ENCODE peak calls at places on chromosomes 5 and 9, in five cellular contexts. One of them, this sample, is unnamed.

GRCh38 chr5:142108432-142109355 is at the start of gene NDFIP1:
- DNase-seq in Peyer's patch: peak; percentile 93
- DNase-seq in ovary: peak; percentile 84
- DNase-seq in breast epithelium: peak; percentile 83
- DNase-seq in PC-3: peak; percentile 77
- DNase-seq in this sample: peak; percentile 92

GRCh38 chr9:126702501-126703329 is 89.0 kb downstream of the LMX1B start:
- DNase-seq in breast epithelium: peak; percentile 54
- DNase-seq in Peyer's patch: no peak
- DNase-seq in ovary: no peak
- DNase-seq in PC-3: no peak
- DNase-seq in this sample: peak; percentile 88

GRCh38 chr5:172740483-172741205 is 30.4 kb downstream of the DUSP1 start:
- DNase-seq in PC-3: peak; percentile 66
- DNase-seq in ovary: no peak
- DNase-seq in breast epithelium: peak; percentile 74
- DNase-seq in Peyer's patch: no peak
- DNase-seq in this sample: peak; percentile 66

GRCh38 chr9:90894956-90895687 is 93.5 kb downstream of the SYK start:
- DNase-seq in PC-3: peak; percentile 18
- DNase-seq in ovary: no peak
- DNase-seq in Peyer's patch: no peak
- DNase-seq in breast epithelium: no peak
- DNase-seq in this sample: no peak

GRCh38 chr5:115859378-115859777 is 17.6 kb downstream of the AP3S1 start:
- DNase-seq in breast epithelium: no peak
- DNase-seq in Peyer's patch: no peak
- DNase-seq in PC-3: no peak
- DNase-seq in ovary: no peak
- DNase-seq in this sample: no peak

GRCh38 chr5:44809215-44809955 is 638 bp downstream of the MRPS30 start:
- DNase-seq in Peyer's patch: peak; percentile 76
- DNase-seq in breast epithelium: peak; percentile 54
- DNase-seq in PC-3: peak; percentile 75
- DNase-seq in ovary: peak; percentile 38
- DNase-seq in this sample: peak; percentile 91

GRCh38 chr5:103031607-103032006 is 88.3 kb downstream of the GIN1 start:
- DNase-seq in breast epithelium: no peak
- DNase-seq in PC-3: peak; percentile 51
- DNase-seq in Peyer's patch: no peak
- DNase-seq in ovary: no peak
- DNase-seq in this sample: no peak

GRCh38 chr5:112951124-112951702 is 25.4 kb upstream of the DCP2 start:
- DNase-seq in Peyer's patch: no peak
- DNase-seq in breast epithelium: no peak
- DNase-seq in ovary: no peak
- DNase-seq in PC-3: no peak
- DNase-seq in this sample: no peak

GRCh38 chr5:123116063-123116462 is 27.0 kb downstream of the PRDM6 start:
- DNase-seq in breast epithelium: no peak
- DNase-seq in PC-3: no peak
- DNase-seq in Peyer's patch: no peak
- DNase-seq in ovary: no peak
- DNase-seq in this sample: no peak

GRCh38 chr5:154285661-154286408 is 95.3 kb downstream of the GALNT10 start:
- DNase-seq in ovary: no peak
- DNase-seq in PC-3: peak; percentile 78
- DNase-seq in Peyer's patch: no peak
- DNase-seq in breast epithelium: no peak
- DNase-seq in this sample: no peak

GRCh38 chr5:150077060-150077459 is 9.3 kb downstream of the CSF1R start:
- DNase-seq in breast epithelium: no peak
- DNase-seq in Peyer's patch: no peak
- DNase-seq in PC-3: no peak
- DNase-seq in ovary: no peak
- DNase-seq in this sample: no peak

GRCh38 chr5:158084292-158084691 is 225.3 kb upstream of the CLINT1 start:
- DNase-seq in breast epithelium: no peak
- DNase-seq in Peyer's patch: no peak
- DNase-seq in PC-3: no peak
- DNase-seq in ovary: no peak
- DNase-seq in this sample: no peak

GRCh38 chr5:35853652-35854051 is 3.0 kb upstream of the IL7R start:
- DNase-seq in breast epithelium: no peak
- DNase-seq in PC-3: no peak
- DNase-seq in Peyer's patch: no peak
- DNase-seq in ovary: peak; percentile 23
- DNase-seq in this sample: peak; percentile 52

GRCh38 chr5:31317642-31318041 is 124.2 kb downstream of the CDH6 start:
- DNase-seq in ovary: no peak
- DNase-seq in breast epithelium: no peak
- DNase-seq in PC-3: no peak
- DNase-seq in Peyer's patch: no peak
- DNase-seq in this sample: peak; percentile 3

GRCh38 chr9:89523948-89524347 is 26.0 kb upstream of the SEMA4D start:
- DNase-seq in Peyer's patch: no peak
- DNase-seq in PC-3: no peak
- DNase-seq in breast epithelium: no peak
- DNase-seq in ovary: no peak
- DNase-seq in this sample: no peak

GRCh38 chr9:96867282-96867814 is 13.0 kb upstream of the ZNF782 start:
- DNase-seq in breast epithelium: no peak
- DNase-seq in PC-3: no peak
- DNase-seq in ovary: no peak
- DNase-seq in Peyer's patch: no peak
- DNase-seq in this sample: no peak

GRCh38 chr9:114244570-114244969 is 78.3 kb upstream of the ORM1 start:
- DNase-seq in Peyer's patch: no peak
- DNase-seq in PC-3: no peak
- DNase-seq in breast epithelium: no peak
- DNase-seq in ovary: no peak
- DNase-seq in this sample: no peak

GRCh38 chr5:41925555-41925946 is 470 bp downstream of the FBXO4 start:
- DNase-seq in Peyer's patch: no peak
- DNase-seq in breast epithelium: no peak
- DNase-seq in PC-3: peak; percentile 58
- DNase-seq in ovary: peak; percentile 58
- DNase-seq in this sample: peak; percentile 20

GRCh38 chr5:53965459-53965858 is 344.9 kb downstream of the ARL15 start:
- DNase-seq in Peyer's patch: no peak
- DNase-seq in breast epithelium: no peak
- DNase-seq in PC-3: no peak
- DNase-seq in ovary: no peak
- DNase-seq in this sample: no peak

GRCh38 chr5:127089206-127089605 is 15.9 kb upstream of the C5orf63 start:
- DNase-seq in PC-3: no peak
- DNase-seq in ovary: no peak
- DNase-seq in breast epithelium: no peak
- DNase-seq in Peyer's patch: no peak
- DNase-seq in this sample: no peak

GRCh38 chr5:69202497-69202896 is 13.1 kb downstream of the CENPH start:
- DNase-seq in PC-3: no peak
- DNase-seq in Peyer's patch: no peak
- DNase-seq in breast epithelium: no peak
- DNase-seq in ovary: no peak
- DNase-seq in this sample: no peak

GRCh38 chr5:172846677-172847076 is 12.6 kb downstream of the ERGIC1 start:
- DNase-seq in PC-3: no peak
- DNase-seq in ovary: no peak
- DNase-seq in breast epithelium: no peak
- DNase-seq in Peyer's patch: no peak
- DNase-seq in this sample: no peak

GRCh38 chr9:12808569-12808968 is 33.7 kb downstream of the LURAP1L start:
- DNase-seq in breast epithelium: no peak
- DNase-seq in PC-3: no peak
- DNase-seq in ovary: no peak
- DNase-seq in Peyer's patch: no peak
- DNase-seq in this sample: no peak

GRCh38 chr5:143659614-143660238 is 152.2 kb upstream of the HMHB1 start:
- DNase-seq in ovary: no peak
- DNase-seq in Peyer's patch: no peak
- DNase-seq in PC-3: peak; percentile 79
- DNase-seq in breast epithelium: no peak
- DNase-seq in this sample: no peak

GRCh38 chr5:24905123-24905522 is 260.3 kb upstream of the CDH10 start:
- DNase-seq in ovary: no peak
- DNase-seq in breast epithelium: no peak
- DNase-seq in Peyer's patch: no peak
- DNase-seq in PC-3: peak; percentile 56
- DNase-seq in this sample: no peak

GRCh38 chr9:35814106-35814840 is 569 bp downstream of the HINT2 start:
- DNase-seq in ovary: peak; percentile 73
- DNase-seq in Peyer's patch: peak; percentile 74
- DNase-seq in PC-3: peak; percentile 30
- DNase-seq in breast epithelium: peak; percentile 70
- DNase-seq in this sample: no peak

GRCh38 chr9:71941060-71941568 is 29.7 kb downstream of the C9orf85 start:
- DNase-seq in PC-3: peak; percentile 19
- DNase-seq in Peyer's patch: no peak
- DNase-seq in breast epithelium: no peak
- DNase-seq in ovary: no peak
- DNase-seq in this sample: no peak

GRCh38 chr9:135804588-135805421 is 102.5 kb downstream of the CAMSAP1 start:
- DNase-seq in breast epithelium: no peak
- DNase-seq in PC-3: no peak
- DNase-seq in Peyer's patch: no peak
- DNase-seq in ovary: no peak
- DNase-seq in this sample: peak; percentile 59

GRCh38 chr5:32099486-32100035 is 74.6 kb downstream of the GOLPH3 start:
- DNase-seq in Peyer's patch: no peak
- DNase-seq in ovary: no peak
- DNase-seq in PC-3: no peak
- DNase-seq in breast epithelium: no peak
- DNase-seq in this sample: no peak

GRCh38 chr5:96203761-96204160 is 229.3 kb downstream of the PCSK1 start:
- DNase-seq in ovary: no peak
- DNase-seq in Peyer's patch: no peak
- DNase-seq in PC-3: peak; percentile 44
- DNase-seq in breast epithelium: no peak
- DNase-seq in this sample: no peak

GRCh38 chr5:149887622-149888183 is 56.9 kb downstream of the PDE6A start:
- DNase-seq in PC-3: peak; percentile 39
- DNase-seq in breast epithelium: no peak
- DNase-seq in Peyer's patch: no peak
- DNase-seq in ovary: no peak
- DNase-seq in this sample: no peak

GRCh38 chr9:87259543-87259942 is 238.1 kb upstream of the DAPK1 start:
- DNase-seq in PC-3: no peak
- DNase-seq in Peyer's patch: no peak
- DNase-seq in breast epithelium: no peak
- DNase-seq in ovary: no peak
- DNase-seq in this sample: no peak

GRCh38 chr9:82532504-82532903 is 530.4 kb downstream of the RASEF start:
- DNase-seq in PC-3: peak; percentile 7
- DNase-seq in breast epithelium: no peak
- DNase-seq in Peyer's patch: no peak
- DNase-seq in ovary: no peak
- DNase-seq in this sample: no peak
- TF ChIP-seq CTCF in PC-3: peak; percentile 50
- TF ChIP-seq CTCF in breast epithelium: peak; percentile 28
- TF ChIP-seq CTCF in Peyer's patch: no peak
- TF ChIP-seq CTCF in ovary: no peak
- TF ChIP-seq CTCF in this sample: no peak

DNA sequence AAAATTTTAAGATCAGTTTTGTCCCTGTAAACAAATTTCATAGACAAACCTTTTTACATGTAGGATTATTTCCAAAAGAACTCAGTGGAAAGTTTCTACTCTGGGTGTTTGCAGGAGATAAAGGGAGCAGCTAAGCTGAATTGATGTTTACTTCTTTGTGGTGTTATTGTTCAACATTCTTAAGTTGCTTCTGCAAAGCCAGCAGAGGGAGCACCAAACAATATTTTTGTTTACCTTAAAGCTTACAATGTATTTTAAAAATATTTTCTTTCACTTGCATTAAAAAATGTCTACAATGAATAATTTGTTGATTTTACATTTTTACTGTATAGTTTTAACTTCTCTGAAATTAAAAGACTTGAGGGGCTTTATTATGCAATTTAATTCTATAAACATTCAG is 135.5 kb downstream of the ATG10 start:
- DNase-seq in breast epithelium: no peak
- DNase-seq in ovary: no peak
- DNase-seq in Peyer's patch: no peak
- DNase-seq in PC-3: peak; percentile 30
- DNase-seq in this sample: no peak
- H3K4me1 ChIP-seq in breast epithelium: no peaks in the 10 kb centered on the region
- H3K4me1 ChIP-seq in ovary: peaks cover 3% of the 10 kb centered on the region
- H3K4me1 ChIP-seq in Peyer's patch: no peaks in the 10 kb centered on the region
- H3K4me1 ChIP-seq in PC-3: no peaks in the 10 kb centered on the region
- H3K4me1 ChIP-seq in this sample: peaks cover 6% of the 10 kb centered on the region

DNA sequence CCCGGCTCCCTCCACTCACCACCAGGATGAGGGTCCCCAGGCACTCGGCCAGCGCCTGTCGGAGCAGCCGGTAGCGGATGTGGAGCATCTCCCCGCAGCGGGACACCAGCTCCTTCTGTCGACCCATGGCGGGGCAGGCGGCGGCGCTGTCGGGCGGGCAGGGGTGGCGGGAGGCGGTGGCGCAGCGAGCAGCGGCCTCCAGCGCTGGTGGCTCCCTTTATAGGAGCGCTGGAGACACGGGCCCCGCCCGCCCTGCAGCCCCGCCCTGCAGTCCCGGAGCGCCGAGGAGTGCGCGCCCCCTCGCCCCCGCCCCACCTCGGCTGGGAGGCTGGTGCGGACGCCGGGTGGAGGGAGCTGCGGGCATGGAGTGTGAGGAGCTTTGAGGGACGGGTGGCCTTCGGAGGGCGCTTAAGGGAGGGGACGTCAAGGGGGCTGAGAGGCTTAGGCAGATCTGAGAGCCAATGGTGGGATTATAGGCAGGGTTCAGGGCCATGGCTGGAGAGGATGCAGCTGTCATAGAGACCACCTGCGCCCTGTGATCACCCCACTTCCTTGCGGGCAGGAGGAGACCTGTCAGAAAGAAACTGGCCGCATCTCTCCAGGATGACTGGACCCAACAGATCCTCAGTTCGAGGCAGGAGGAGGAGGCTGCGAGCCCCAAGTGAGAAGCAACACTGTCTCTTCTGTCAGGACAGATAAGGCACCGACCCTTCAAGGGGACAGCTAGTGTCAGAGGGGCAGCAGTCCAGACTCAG is at the start of gene AQP3:
- DNase-seq in Peyer's patch: peak; percentile 85
- DNase-seq in breast epithelium: peak; percentile 74
- DNase-seq in ovary: peak; percentile 69
- DNase-seq in PC-3: peak; percentile 37
- DNase-seq in this sample: peak; percentile 69
- TF ChIP-seq CTCF in Peyer's patch: no peak
- TF ChIP-seq CTCF in breast epithelium: no peak
- TF ChIP-seq CTCF in ovary: no peak
- TF ChIP-seq CTCF in PC-3: peak; percentile 44
- TF ChIP-seq CTCF in this sample: peak; percentile 29

DNA sequence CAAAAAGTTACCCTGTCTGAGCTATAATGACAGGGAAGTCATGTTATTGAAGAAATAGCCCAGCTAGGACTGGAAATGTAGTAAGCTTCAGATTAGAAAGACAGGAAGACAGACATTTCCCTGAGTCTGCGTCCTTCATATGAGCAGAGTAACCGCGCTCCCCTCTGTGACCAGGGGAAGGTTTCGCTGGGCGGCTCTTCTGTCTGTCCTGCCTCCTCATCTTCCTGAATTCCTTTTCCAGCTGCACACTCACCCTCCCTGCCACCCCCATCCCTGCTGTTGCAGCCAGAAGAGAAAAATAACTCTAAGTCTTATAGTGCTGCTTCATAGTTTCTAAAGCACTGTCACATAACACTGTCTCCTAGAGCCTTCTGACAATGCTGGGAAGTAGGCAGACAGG is 8.6 kb downstream of the SPARC start:
- DNase-seq in PC-3: no peak
- DNase-seq in ovary: no peak
- DNase-seq in Peyer's patch: no peak
- DNase-seq in breast epithelium: no peak
- DNase-seq in this sample: no peak
- H3K4me1 ChIP-seq in PC-3: peaks cover 14% of the 10 kb centered on the region
- H3K4me1 ChIP-seq in ovary: peaks cover 56% of the 10 kb centered on the region
- H3K4me1 ChIP-seq in Peyer's patch: no peaks in the 10 kb centered on the region
- H3K4me1 ChIP-seq in breast epithelium: peaks cover 47% of the 10 kb centered on the region
- H3K4me1 ChIP-seq in this sample: peaks cover 86% of the 10 kb centered on the region

This sample was measured in upper lobe of left lung.